ENCODE peak calls at places on chromosome 9, in six cellular contexts. Z is psoas muscle, N is GM23338, V is ascending aorta, P is neural progenitor cell, O is astrocyte of the spinal cord. T is an unnamed sample.

GRCh38 chr9:4796988-4797956 is 4.5 kb downstream of the RCL1 start:
- DNase-seq in Z (no peak), N (peak), V (no peak), P (peak), O (peak), T (peak)

GRCh38 chr9:19373527-19373926 is 6.5 kb downstream of the RPS6 start:
- DNase-seq in Z (no peak), N (no peak), V (no peak), P (no peak), O (no peak), T (no peak)

GRCh38 chr9:880725-881124 is 39.2 kb downstream of the DMRT1 start:
- DNase-seq in Z (no peak), N (no peak), V (no peak), P (no peak), O (no peak), T (no peak)

GRCh38 chr9:90032296-90033029 is 427.7 kb downstream of the GADD45G start:
- DNase-seq in Z (no peak), N (no peak), V (no peak), P (no peak), O (no peak), T (no peak)

GRCh38 chr9:136865768-136866103 is 372 bp downstream of the EDF1 start:
- DNase-seq in Z (peak), N (peak), V (no peak), P (no peak), O (no peak), T (no peak)

GRCh38 chr9:71647094-71647591 is 121.2 kb downstream of the CEMIP2 start:
- DNase-seq in Z (peak), N (peak), V (peak), P (no peak), O (peak), T (peak)

GRCh38 chr9:33263936-33264472 is 504 bp downstream of the BAG1 start:
- DNase-seq in Z (peak), N (no peak), V (peak), P (no peak), O (peak), T (no peak)

GRCh38 chr9:107435415-107435814 is 54.2 kb downstream of the KLF4 start:
- DNase-seq in Z (no peak), N (no peak), V (no peak), P (no peak), O (no peak), T (no peak)

GRCh38 chr9:116860509-116861120 is 173.5 kb downstream of the TRIM32 start:
- DNase-seq in Z (peak), N (peak), V (peak), P (peak), O (peak), T (peak)

GRCh38 chr9:89721971-89722530 is 117.2 kb downstream of the GADD45G start:
- DNase-seq in Z (no peak), N (no peak), V (no peak), P (no peak), O (no peak), T (no peak)

GRCh38 chr9:70389642-70390266 is 24.7 kb downstream of the KLF9 start:
- DNase-seq in Z (peak), N (no peak), V (peak), P (peak), O (peak), T (peak)

GRCh38 chr9:107866912-107867311 is 377.3 kb upstream of the KLF4 start:
- DNase-seq in Z (no peak), N (no peak), V (no peak), P (no peak), O (peak), T (peak)

GRCh38 chr9:125411171-125411756 is 149.6 kb downstream of the GAPVD1 start:
- DNase-seq in Z (no peak), N (no peak), V (no peak), P (no peak), O (no peak), T (no peak)

GRCh38 chr9:117354252-117354847 is 60.5 kb downstream of the ASTN2 start:
- DNase-seq in Z (no peak), N (peak), V (no peak), P (no peak), O (no peak), T (no peak)

GRCh38 chr9:37300620-37301368 is 121.7 kb upstream of the GRHPR start:
- DNase-seq in Z (no peak), N (no peak), V (no peak), P (no peak), O (peak), T (peak)

GRCh38 chr9:33471361-33471760 is 2.4 kb downstream of the NOL6 start:
- DNase-seq in Z (no peak), N (no peak), V (no peak), P (no peak), O (no peak), T (no peak)

GRCh38 chr9:38215465-38215864 is 146.4 kb upstream of the SHB start:
- DNase-seq in Z (no peak), N (no peak), V (no peak), P (no peak), O (no peak), T (no peak)

GRCh38 chr9:69376651-69377050 is 51.6 kb downstream of the ENTREP1 start:
- DNase-seq in Z (no peak), N (no peak), V (peak), P (no peak), O (peak), T (peak)

GRCh38 chr9:111789881-111790280 is 4.9 kb downstream of the SHOC1 start:
- DNase-seq in Z (no peak), N (no peak), V (no peak), P (no peak), O (no peak), T (no peak)

GRCh38 chr9:80028501-80028900 is 456.7 kb downstream of the TLE4 start:
- DNase-seq in Z (no peak), N (no peak), V (no peak), P (peak), O (no peak), T (peak)

GRCh38 chr9:137305060-137305787 is 3.2 kb upstream of the NRARP start:
- DNase-seq in Z (peak), N (peak), V (peak), P (peak), O (peak), T (no peak)

GRCh38 chr9:108750656-108751175 is 105.1 kb downstream of the ACTL7B start:
- DNase-seq in Z (no peak), N (no peak), V (no peak), P (no peak), O (no peak), T (no peak)

GRCh38 chr9:8632493-8632892 is 832.9 kb upstream of the DMAC1 start:
- DNase-seq in Z (no peak), N (no peak), V (no peak), P (no peak), O (no peak), T (no peak)

GRCh38 chr9:131660466-131661405 is 79.1 kb downstream of the RAPGEF1 start:
- DNase-seq in Z (no peak), N (peak), V (no peak), P (peak), O (peak), T (no peak)

GRCh38 chr9:95148121-95148520 is 169.4 kb downstream of the FANCC start:
- DNase-seq in Z (no peak), N (no peak), V (no peak), P (no peak), O (no peak), T (no peak)

GRCh38 chr9:13865869-13866268 is 448.1 kb downstream of the NFIB start:
- DNase-seq in Z (no peak), N (no peak), V (no peak), P (no peak), O (no peak), T (no peak)

GRCh38 chr9:33125871-33126822 is 41.0 kb downstream of the B4GALT1 start:
- DNase-seq in Z (no peak), N (no peak), V (no peak), P (no peak), O (no peak), T (peak)

GRCh38 chr9:18666987-18667772 is 193.2 kb downstream of the ADAMTSL1 start:
- DNase-seq in Z (no peak), N (no peak), V (no peak), P (no peak), O (peak), T (peak)

GRCh38 chr9:96230002-96230401 is 72.0 kb downstream of the HSD17B3 start:
- DNase-seq in Z (no peak), N (peak), V (no peak), P (no peak), O (no peak), T (no peak)
- TF ChIP-seq CTCF in Z (no peak), N (peak), V (no peak), P (no peak), O (peak), T (peak)

DNA sequence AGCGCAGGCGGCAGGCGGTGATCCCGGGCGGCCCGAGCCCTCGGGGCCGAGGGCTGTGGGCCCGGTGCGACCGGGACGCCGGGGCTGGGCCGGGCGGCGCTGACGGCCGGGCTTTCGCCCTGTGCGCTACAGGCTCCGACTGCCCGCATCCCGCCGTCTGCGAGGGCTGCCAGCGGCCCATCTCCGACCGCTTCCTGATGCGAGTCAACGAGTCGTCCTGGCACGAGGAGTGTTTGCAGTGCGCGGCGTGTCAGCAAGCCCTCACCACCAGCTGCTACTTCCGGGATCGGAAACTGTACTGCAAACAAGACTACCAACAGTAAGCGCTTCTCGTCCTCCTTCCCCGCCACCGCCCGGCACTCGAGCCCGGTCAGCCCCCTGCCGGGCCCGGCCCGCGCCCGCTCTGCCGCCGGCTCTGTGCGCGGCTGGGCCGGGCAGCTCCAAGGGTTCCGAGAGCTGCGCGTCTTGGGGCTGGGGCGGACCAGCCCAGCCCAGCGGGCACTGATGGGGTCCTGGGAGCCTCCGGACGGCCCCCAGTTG is 1.6 kb downstream of the LMX1B start:
- DNase-seq in Z (peak), N (peak), V (no peak), P (peak), O (no peak), T (no peak)
- H3K4me3 ChIP-seq in Z (peak), N (peak), V (peak), P (peak), O (no peak), T (no peak)

DNA sequence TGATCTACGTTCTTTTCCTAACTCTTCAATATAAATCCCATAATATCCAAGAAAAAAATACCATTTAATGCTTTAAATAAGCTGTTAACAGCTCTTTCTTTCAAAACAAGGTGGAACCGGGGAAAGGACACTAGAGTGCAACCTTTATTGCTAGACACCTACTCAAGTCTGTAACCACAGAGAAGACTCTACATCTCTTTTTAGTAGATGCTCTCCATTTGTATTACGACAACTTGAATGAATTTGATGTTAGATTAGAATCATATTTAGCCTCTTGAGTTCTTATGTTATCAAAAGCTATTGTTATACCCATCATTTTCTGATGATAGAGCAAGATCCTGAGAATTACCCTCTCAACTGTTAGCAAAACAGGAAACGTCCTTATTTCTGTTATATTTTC is 246.3 kb downstream of the MLLT3 start:
- DNase-seq in Z (no peak), N (no peak), V (no peak), P (no peak), O (no peak), T (no peak)
- TF ChIP-seq CTCF in Z (no peak), N (no peak), V (no peak), P (no peak), O (no peak), T (no peak)

GRCh38 chr9:126777733-126778132 is 27.1 kb upstream of the ZBTB43 start:
- DNase-seq in Z (no peak), N (peak), V (no peak), P (peak), O (no peak), T (no peak)

GRCh38 chr9:126783958-126784357 is 20.9 kb upstream of the ZBTB43 start:
- DNase-seq in Z (no peak), N (no peak), V (no peak), P (no peak), O (no peak), T (peak)

GRCh38 chr9:126784401-126784800 is 20.4 kb upstream of the ZBTB43 start:
- DNase-seq in Z (no peak), N (no peak), V (no peak), P (no peak), O (no peak), T (no peak)

GRCh38 chr9:126781717-126782388 is 23.0 kb upstream of the ZBTB43 start:
- DNase-seq in Z (peak), N (peak), V (peak), P (peak), O (peak), T (peak)

DNA sequence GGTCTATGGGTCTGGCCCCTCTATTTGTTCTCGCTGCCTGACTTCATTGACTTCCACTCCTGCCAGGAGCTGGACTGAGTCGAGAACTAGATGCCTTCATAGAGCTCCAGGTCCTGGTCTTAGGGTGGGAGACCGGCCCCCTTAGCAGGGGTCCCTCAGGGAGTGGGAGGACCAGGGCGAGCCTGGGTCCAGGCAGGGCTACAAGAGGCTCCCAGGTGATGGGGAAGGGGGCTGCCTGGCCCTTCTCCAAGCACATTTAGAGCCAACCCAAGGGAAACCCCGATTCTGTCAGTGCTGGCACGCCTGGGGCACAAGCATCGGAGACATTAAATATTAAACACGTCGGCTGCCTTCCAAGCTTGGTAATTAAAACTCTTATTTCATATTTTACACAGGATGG is 23.7 kb upstream of the ZBTB43 start:
- DNase-seq in Z (no peak), N (no peak), V (no peak), P (no peak), O (no peak), T (no peak)
- H3K4me3 ChIP-seq in Z (peak), N (peak), V (no peak), P (no peak), O (no peak), T (no peak)